ENCODE peak calls at places on chromosome 4, in six cellular contexts. Z is mammary epithelial cell; A is tibial artery; E is upper lobe of left lung; B is left ventricle myocardium inferior; M is CD8-positive, alpha-beta memory T cell. G is an unnamed sample.

GRCh38 chr4:182801626-182802025 is 115.6 kb downstream of the DCTD start:
- DNase-seq in A (no peak), Z (no peak), B (no peak), E (no peak), M (no peak), G (no peak)

GRCh38 chr4:73815145-73815544 is 21.3 kb upstream of the CXCL6 start:
- DNase-seq in E (no peak), B (no peak), A (no peak), Z (peak; percentile 71), M (no peak), G (no peak)

GRCh38 chr4:138500869-138501268 is 258.7 kb upstream of the SLC7A11 start:
- DNase-seq in B (no peak), E (no peak), M (no peak), Z (no peak), A (no peak), G (no peak)

GRCh38 chr4:112003508-112003907 is 141.7 kb upstream of the FAM241A start:
- DNase-seq in E (no peak), A (no peak), Z (no peak), B (no peak), M (no peak), G (no peak)

GRCh38 chr4:2408401-2408958 is 10.0 kb downstream of the ZFYVE28 start:
- DNase-seq in A (no peak), B (no peak), M (no peak), Z (no peak), E (no peak), G (no peak)

GRCh38 chr4:8738471-8738931 is 133.1 kb downstream of the HMX1 start:
- DNase-seq in B (no peak), E (peak; percentile 20), Z (no peak), M (no peak), A (no peak), G (no peak)

GRCh38 chr4:105966046-105966445 is 70.8 kb downstream of the NPNT start:
- DNase-seq in M (no peak), Z (peak; percentile 50), A (no peak), E (no peak), B (no peak), G (no peak)

GRCh38 chr4:186719925-186720694 is 3.5 kb downstream of the FAT1 start:
- DNase-seq in B (no peak), A (no peak), E (no peak), M (no peak), Z (peak; percentile 41), G (no peak)

GRCh38 chr4:11628093-11628725 is 199.5 kb upstream of the HS3ST1 start:
- DNase-seq in M (no peak), E (no peak), B (no peak), A (no peak), Z (peak; percentile 42), G (no peak)

GRCh38 chr4:163191999-163192398 is 25.3 kb upstream of the NAF1 start:
- DNase-seq in E (no peak), B (no peak), Z (peak; percentile 23), A (no peak), M (no peak), G (no peak)

GRCh38 chr4:37427193-37427592 is 182.7 kb downstream of the NWD2 start:
- DNase-seq in A (no peak), M (no peak), E (no peak), Z (no peak), B (no peak), G (no peak)

GRCh38 chr4:153341575-153342090 is 2.9 kb upstream of the MND1 start:
- DNase-seq in B (no peak), E (no peak), Z (peak; percentile 50), A (no peak), M (no peak), G (no peak)

GRCh38 chr4:5632571-5632970 is 75.8 kb downstream of the EVC2 start:
- DNase-seq in Z (no peak), M (no peak), B (no peak), E (no peak), A (no peak), G (no peak)

GRCh38 chr4:3442959-3443749 is 1.4 kb downstream of the HGFAC start:
- DNase-seq in M (peak; percentile 50), Z (peak; percentile 32), E (peak; percentile 41), B (no peak), A (no peak), G (peak; percentile 68)

GRCh38 chr4:155400893-155401292 is 24.1 kb upstream of the MAP9 start:
- DNase-seq in B (no peak), A (no peak), E (no peak), Z (no peak), M (no peak), G (no peak)

GRCh38 chr4:37872310-37872988 is 18.4 kb upstream of the TBC1D1 start:
- DNase-seq in E (no peak), A (no peak), M (no peak), Z (no peak), B (no peak), G (no peak)

GRCh38 chr4:174262624-174263444 is 20.6 kb downstream of the FBXO8 start:
- DNase-seq in M (no peak), A (no peak), E (no peak), B (no peak), Z (no peak), G (no peak)

GRCh38 chr4:160353548-160353947 is 1250.7 kb downstream of the RAPGEF2 start:
- DNase-seq in E (no peak), A (no peak), M (no peak), Z (no peak), B (no peak), G (no peak)

GRCh38 chr4:33340168-33340567 is 2620.0 kb downstream of the PCDH7 start:
- DNase-seq in E (no peak), M (no peak), A (no peak), Z (no peak), B (no peak), G (no peak)

GRCh38 chr4:173910911-173911310 is 372.6 kb downstream of the FBXO8 start:
- DNase-seq in A (no peak), E (peak; percentile 22), B (no peak), Z (no peak), M (no peak), G (no peak)

GRCh38 chr4:81452452-81453011 is 19.2 kb downstream of the RASGEF1B start:
- DNase-seq in Z (peak; percentile 64), M (no peak), A (no peak), E (no peak), B (no peak), G (no peak)

DNA sequence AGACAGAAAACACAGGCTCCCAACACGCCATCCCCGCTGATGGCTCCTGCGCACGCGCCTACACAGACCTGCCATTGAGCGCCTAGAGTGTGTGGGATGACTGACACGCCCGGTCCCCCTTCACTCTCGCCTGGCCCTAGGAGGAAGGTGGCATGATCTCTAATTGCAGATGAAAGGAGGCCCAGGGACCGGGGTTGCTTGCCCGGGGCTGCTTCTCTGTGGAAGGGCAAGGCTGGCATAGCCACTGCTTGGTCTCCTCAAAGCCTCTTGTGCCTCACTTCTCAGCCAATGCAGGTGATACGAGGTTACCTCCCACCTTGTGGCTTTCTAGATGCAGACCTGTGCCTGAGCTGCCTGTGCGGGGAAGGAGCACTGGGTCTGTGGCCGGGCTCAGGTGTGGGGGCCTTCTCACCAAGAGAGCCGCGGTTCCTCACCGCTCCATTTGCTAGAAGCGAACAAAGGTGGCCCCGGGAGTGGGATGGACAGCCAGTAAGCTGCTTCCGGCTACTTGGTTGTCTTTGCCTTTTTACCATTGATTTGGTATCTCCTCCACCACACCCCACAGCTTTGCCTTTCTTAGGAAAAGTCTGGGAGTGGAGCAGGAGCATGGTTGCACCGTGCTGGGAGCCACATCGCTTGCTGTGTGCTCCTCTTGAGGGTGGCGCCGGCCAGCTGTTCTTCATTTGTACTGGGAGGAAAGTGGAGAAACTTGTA is 47.0 kb downstream of the TBC1D14 start:
- DNase-seq in A (no peak), Z (no peak), E (no peak), M (no peak), B (no peak), G (no peak)
- H3K27ac ChIP-seq in A (no peak overlapping the region), Z (no peak overlapping the region), E (peak overlapping the region; percentile 21), M (no peak overlapping the region), B (no peak overlapping the region), G (no peak overlapping the region)

GRCh38 chr4:1342003-1342402 is 5.0 kb upstream of the UVSSA start:
- DNase-seq in A (no peak), B (no peak), E (no peak), Z (no peak), M (no peak), G (no peak)
- H3K9me3 ChIP-seq in A (no peaks in the 10 kb centered on the region), B (no peaks in the 10 kb centered on the region), E (no peaks in the 10 kb centered on the region), Z (peaks cover 6% of the 10 kb centered on the region), M (no peaks in the 10 kb centered on the region), G (no peaks in the 10 kb centered on the region)

GRCh38 chr4:118983293-118983692 is 94.6 kb downstream of the SYNPO2 start:
- DNase-seq in B (no peak), A (no peak), Z (peak; percentile 54), E (no peak), M (no peak), G (no peak)

GRCh38 chr4:118979712-118980111 is 91.1 kb downstream of the SYNPO2 start:
- DNase-seq in B (no peak), A (no peak), M (no peak), E (no peak), Z (no peak), G (no peak)

GRCh38 chr4:118985170-118986000 is 96.7 kb downstream of the SYNPO2 start:
- DNase-seq in M (no peak), E (no peak), Z (no peak), B (no peak), A (no peak), G (no peak)

GRCh38 chr4:118981839-118982381 is 93.3 kb downstream of the SYNPO2 start:
- DNase-seq in Z (peak; percentile 79), M (peak; percentile 14), B (no peak), E (peak; percentile 66), A (peak; percentile 67), G (peak; percentile 40)

DNA sequence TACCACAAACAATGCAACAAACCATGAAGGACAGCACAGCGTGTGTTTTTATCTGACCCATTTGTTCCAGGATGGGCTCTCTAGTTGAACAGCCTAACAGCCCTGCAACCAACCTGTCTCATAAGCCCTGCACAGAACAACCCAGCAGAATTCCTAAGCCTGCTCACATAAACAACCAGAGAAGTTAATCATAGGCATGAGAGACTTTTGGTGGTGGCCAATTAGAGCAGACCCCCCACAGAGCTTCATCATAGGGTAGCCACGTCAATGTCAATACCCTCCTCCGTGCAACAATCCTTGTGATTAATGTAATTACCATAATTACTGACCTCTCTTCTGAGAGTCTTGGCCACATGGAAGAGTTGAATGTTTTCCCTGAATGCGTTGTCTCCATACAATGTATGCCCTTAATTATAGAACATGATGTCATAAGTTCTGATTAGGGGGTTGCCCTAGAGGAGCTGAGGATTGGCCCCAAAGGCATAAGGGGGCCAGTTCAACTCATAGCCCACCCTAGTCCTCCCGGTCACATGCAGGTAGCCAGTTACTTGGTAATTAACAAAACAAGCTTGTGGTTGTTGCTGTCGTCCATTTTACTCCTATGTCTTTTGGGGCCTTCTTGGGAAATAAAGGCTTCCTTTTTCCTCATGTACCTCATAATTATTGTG is 92.7 kb downstream of the SYNPO2 start:
- DNase-seq in A (no peak), M (no peak), E (no peak), B (no peak), Z (no peak), G (no peak)
- H3K4me3 ChIP-seq in A (no peak overlapping the region), M (no peak overlapping the region), E (no peak overlapping the region), B (no peak overlapping the region), Z (no peak overlapping the region), G (no peak overlapping the region)

GRCh38 chr4:176921256-176921655 is 128.5 kb upstream of the VEGFC start:
- DNase-seq in E (no peak), A (no peak), B (no peak), Z (no peak), M (no peak), G (no peak)
- H3K27ac ChIP-seq in E (no peak overlapping the region), A (no peak overlapping the region), B (no peak overlapping the region), Z (peak overlapping the region; percentile 49), M (no peak overlapping the region), G (no peak overlapping the region)

GRCh38 chr4:114582625-114583024 is 16.0 kb upstream of the UGT8 start:
- DNase-seq in E (no peak), A (no peak), B (no peak), Z (no peak), M (no peak), G (no peak)
- H3K9me3 ChIP-seq in E (peaks cover 3% of the 10 kb centered on the region), A (peaks cover 7% of the 10 kb centered on the region), B (peaks cover 25% of the 10 kb centered on the region), Z (no peaks in the 10 kb centered on the region), M (no peaks in the 10 kb centered on the region), G (no peaks in the 10 kb centered on the region)

G was measured in naive thymus-derived CD4-positive, alpha-beta T cell.